ENCODE peak calls at places on chromosomes 13 and 19, in seven cellular contexts. S is activated naive CD8-positive, alpha-beta T cell treated with anti-CD3 and anti-CD28 coated beads, Interleukin-2, amount 50 U/mL, for 24 hours; Q is ascending aorta; F is GM23248; C is AG08396; I is caudate nucleus; X is CD4-positive, alpha-beta T cell. O is an unnamed sample.

GRCh38 chr19:23774156-23774971 is 15.7 kb upstream of the ZNF681 start:
- DNase-seq in Q (no peak), C (no peak), X (no peak), I (no peak), F (no peak), S (no peak), O (peak; percentile 64)

GRCh38 chr13:88908896-88909535 is 1237.8 kb downstream of the SLITRK5 start:
- DNase-seq in X (no peak), F (no peak), C (no peak), S (no peak), I (no peak), Q (no peak), O (no peak)

GRCh38 chr13:74529968-74530367 is 395.8 kb upstream of the KLF12 start:
- DNase-seq in C (no peak), Q (no peak), I (no peak), F (no peak), S (no peak), X (no peak), O (no peak)

GRCh38 chr13:35857769-35858168 is 273.4 kb downstream of the DCLK1 start:
- DNase-seq in X (no peak), F (no peak), Q (no peak), C (peak; percentile 30), I (no peak), S (no peak), O (peak; percentile 64)

GRCh38 chr13:74015137-74015536 is 119.1 kb downstream of the KLF12 start:
- DNase-seq in F (peak; percentile 28), S (no peak), X (no peak), I (no peak), Q (no peak), C (no peak), O (peak; percentile 40)

GRCh38 chr19:14004619-14005380 is 1.3 kb downstream of the RFX1 start:
- DNase-seq in X (no peak), I (peak; percentile 37), F (peak; percentile 63), C (peak; percentile 19), S (no peak), Q (peak; percentile 86), O (no peak)

GRCh38 chr19:50181121-50181520 is 18.0 kb upstream of the IZUMO2 start:
- DNase-seq in S (no peak), C (no peak), F (no peak), Q (no peak), X (no peak), I (no peak), O (no peak)

GRCh38 chr13:23660249-23660648 is 90.0 kb downstream of the TNFRSF19 start:
- DNase-seq in I (no peak), S (no peak), X (no peak), C (no peak), Q (no peak), F (no peak), O (no peak)

GRCh38 chr19:48970923-48971395 is 5.8 kb downstream of the FTL start:
- DNase-seq in S (peak; percentile 90), X (peak; percentile 68), Q (peak; percentile 86), F (peak; percentile 83), C (peak; percentile 76), I (peak; percentile 66), O (peak; percentile 72)

GRCh38 chr13:114067886-114068722 is 64.3 kb downstream of the RASA3 start:
- DNase-seq in C (no peak), Q (no peak), X (peak; percentile 47), F (no peak), I (no peak), S (peak; percentile 60), O (no peak)

GRCh38 chr13:106573855-106574254 is 5.9 kb upstream of the ARGLU1 start:
- DNase-seq in C (peak; percentile 23), F (peak; percentile 69), I (no peak), Q (peak; percentile 73), X (no peak), S (no peak), O (peak; percentile 37)

GRCh38 chr19:20999731-21000352 is 20.6 kb upstream of the ZNF430 start:
- DNase-seq in X (peak; percentile 86), I (peak; percentile 93), Q (peak; percentile 88), F (peak; percentile 97), S (peak; percentile 85), C (peak; percentile 93), O (peak; percentile 96)

GRCh38 chr19:5172859-5173577 is 167.6 kb downstream of the PTPRS start:
- DNase-seq in C (peak; percentile 86), S (peak; percentile 8), F (peak; percentile 99), I (peak; percentile 22), Q (peak; percentile 79), X (no peak), O (peak; percentile 94)

GRCh38 chr13:56347014-56347413 is 793.7 kb upstream of the PRR20A start:
- DNase-seq in F (no peak), S (no peak), X (no peak), Q (no peak), C (no peak), I (no peak), O (no peak)

GRCh38 chr19:15378529-15379082 is 981 bp downstream of the AKAP8 start:
- DNase-seq in F (peak; percentile 82), C (peak; percentile 79), I (no peak), Q (peak; percentile 66), X (no peak), S (peak; percentile 58), O (peak; percentile 67)

GRCh38 chr19:29516821-29517395 is 8.9 kb upstream of the VSTM2B start:
- DNase-seq in Q (no peak), X (no peak), S (no peak), C (no peak), I (no peak), F (no peak), O (no peak)

GRCh38 chr19:21586341-21587116 is 81.1 kb downstream of the ZNF429 start:
- DNase-seq in F (peak; percentile 20), I (no peak), C (no peak), X (no peak), S (peak; percentile 10), Q (no peak), O (no peak)

GRCh38 chr19:54364775-54365257 is at the start of gene LAIR1:
- DNase-seq in X (peak; percentile 25), S (peak; percentile 69), C (no peak), Q (peak; percentile 73), F (no peak), I (no peak), O (no peak)

GRCh38 chr13:109778102-109778542 is 8.3 kb downstream of the IRS2 start:
- DNase-seq in S (no peak), C (no peak), I (no peak), X (no peak), Q (no peak), F (peak; percentile 31), O (peak; percentile 74)

GRCh38 chr19:1082928-1083816 is 12.0 kb downstream of the POLR2E start:
- DNase-seq in F (no peak), C (no peak), Q (no peak), X (peak; percentile 11), I (no peak), S (no peak), O (no peak)

GRCh38 chr13:100550433-100550832 is 38.2 kb downstream of the GGACT start:
- DNase-seq in I (no peak), X (no peak), F (peak; percentile 83), C (peak; percentile 83), Q (no peak), S (no peak), O (peak; percentile 72)

GRCh38 chr13:48555441-48555840 is 22.6 kb upstream of the RCBTB2 start:
- DNase-seq in X (no peak), Q (no peak), S (no peak), I (no peak), C (no peak), F (no peak), O (no peak)

GRCh38 chr13:76778906-76779305 is 107.3 kb downstream of the KCTD12 start:
- DNase-seq in I (no peak), Q (no peak), X (no peak), F (no peak), C (no peak), S (no peak), O (peak; percentile 57)

GRCh38 chr13:51818771-51819511 is 15.0 kb upstream of the DHRS12 start:
- DNase-seq in X (no peak), S (peak; percentile 67), I (peak; percentile 35), F (peak; percentile 62), C (no peak), Q (no peak), O (peak; percentile 52)

GRCh38 chr13:63435668-63436275 is 2020.1 kb upstream of the PCDH20 start:
- DNase-seq in S (no peak), C (no peak), F (peak; percentile 51), X (no peak), I (no peak), Q (no peak), O (peak; percentile 100)

GRCh38 chr13:22235285-22235949 is 564.5 kb downstream of the FGF9 start:
- DNase-seq in X (no peak), S (peak; percentile 12), Q (no peak), I (no peak), F (peak; percentile 4), C (peak; percentile 16), O (no peak)

GRCh38 chr19:8150178-8150865 is 930 bp upstream of the FBN3 start:
- DNase-seq in I (no peak), S (no peak), X (no peak), C (no peak), F (no peak), Q (no peak), O (no peak)

GRCh38 chr19:4742717-4743646 is 19.3 kb upstream of the DPP9 start:
- DNase-seq in X (no peak), C (no peak), I (no peak), F (no peak), Q (no peak), S (no peak), O (no peak)